ENCODE peak calls at places on chromosomes 6 and 20, in four cellular contexts. D is suprapubic skin, W is stomach, C is A549. L is an unnamed sample.

GRCh38 chr6:116060572-116061283 is at the start of gene FRK:
- DNase-seq in D (no peak), W (peak; percentile 70), C (peak; percentile 32), L (peak; percentile 80)

GRCh38 chr6:15770347-15771143 is 107.7 kb upstream of the DTNBP1 start:
- DNase-seq in D (no peak), W (no peak), C (no peak), L (no peak)

GRCh38 chr6:37125779-37126553 is 44.0 kb upstream of the PIM1 start:
- DNase-seq in D (no peak), W (no peak), C (no peak), L (no peak)

GRCh38 chr6:9408718-9409117 is 973.4 kb upstream of the SLC35B3 start:
- DNase-seq in D (no peak), W (no peak), C (no peak), L (no peak)

GRCh38 chr6:75855047-75855446 is 106.0 kb downstream of the MYO6 start:
- DNase-seq in D (no peak), W (peak; percentile 36), C (peak; percentile 2), L (no peak)

GRCh38 chr6:70398783-70399730 is 14.3 kb upstream of the FAM135A start:
- DNase-seq in D (no peak), W (peak; percentile 72), C (peak; percentile 68), L (peak; percentile 75)

GRCh38 chr6:3278691-3279090 is 19.9 kb downstream of the PSMG4 start:
- DNase-seq in D (peak; percentile 37), W (no peak), C (no peak), L (no peak)

GRCh38 chr20:62952373-62953166 is at the start of gene SLC17A9:
- DNase-seq in D (peak; percentile 91), W (peak; percentile 84), C (no peak), L (peak; percentile 94)

GRCh38 chr6:30685977-30686907 is at the start of gene PPP1R18:
- DNase-seq in D (peak; percentile 89), W (peak; percentile 73), C (no peak), L (peak; percentile 83)

GRCh38 chr6:149062653-149063348 is 254.7 kb upstream of the TAB2 start:
- DNase-seq in D (no peak), W (no peak), C (no peak), L (no peak)

GRCh38 chr20:59805266-59805665 is 128.2 kb downstream of the SYCP2 start:
- DNase-seq in D (no peak), W (peak; percentile 5), C (no peak), L (no peak)

GRCh38 chr6:24743265-24743943 is 24.4 kb upstream of the C6orf62 start:
- DNase-seq in D (no peak), W (peak; percentile 46), C (peak; percentile 82), L (peak; percentile 29)

GRCh38 chr20:41011551-41012067 is 17.0 kb upstream of the TOP1 start:
- DNase-seq in D (no peak), W (no peak), C (no peak), L (no peak)

GRCh38 chr6:30647039-30647801 is at the start of gene C6orf136:
- DNase-seq in D (peak; percentile 93), W (peak; percentile 80), C (peak; percentile 85), L (peak; percentile 78)

GRCh38 chr6:154428892-154429291 is 72.3 kb upstream of the IPCEF1 start:
- DNase-seq in D (no peak), W (no peak), C (no peak), L (no peak)

GRCh38 chr20:5400164-5400762 is 83.5 kb upstream of the PROKR2 start:
- DNase-seq in D (no peak), W (no peak), C (no peak), L (peak; percentile 21)

GRCh38 chr6:509676-510075 is 118.1 kb downstream of the IRF4 start:
- DNase-seq in D (no peak), W (no peak), C (no peak), L (no peak)

GRCh38 chr6:82906489-82906888 is 159.2 kb downstream of the UBE3D start:
- DNase-seq in D (no peak), W (no peak), C (no peak), L (no peak)

GRCh38 chr6:113585246-113585645 is 271.9 kb upstream of the MARCKS start:
- DNase-seq in D (no peak), W (no peak), C (no peak), L (no peak)

GRCh38 chr6:81768150-81768942 is 15.9 kb upstream of the TENT5A start:
- DNase-seq in D (no peak), W (no peak), C (no peak), L (no peak)

GRCh38 chr6:36820700-36821580 is 18.3 kb downstream of the CPNE5 start:
- DNase-seq in D (no peak), W (no peak), C (no peak), L (no peak)

GRCh38 chr6:152117156-152118129 is 310.0 kb downstream of the ESR1 start:
- DNase-seq in D (no peak), W (no peak), C (no peak), L (no peak)

GRCh38 chr6:33081098-33081824 is 5.5 kb downstream of the HLA-DPB1 start:
- DNase-seq in D (no peak), W (no peak), C (no peak), L (no peak)

GRCh38 chr6:116971959-116972358 is 94.9 kb downstream of the RFX6 start:
- DNase-seq in D (no peak), W (no peak), C (peak; percentile 13), L (no peak)

GRCh38 chr6:135129139-135129867 is 51.8 kb upstream of the MYB start:
- DNase-seq in D (no peak), W (no peak), C (no peak), L (no peak)

GRCh38 chr6:3285732-3286131 is 27.0 kb downstream of the PSMG4 start:
- DNase-seq in D (peak; percentile 69), W (no peak), C (no peak), L (no peak)

GRCh38 chr20:58980711-58981563 is at the start of gene NELFCD:
- DNase-seq in D (peak; percentile 90), W (peak; percentile 92), C (peak; percentile 95), L (peak; percentile 96)

GRCh38 chr6:67887419-67887746 is 747.7 kb upstream of the ADGRB3 start:
- DNase-seq in D (no peak), W (no peak), C (no peak), L (no peak)
- H3K9me3 ChIP-seq in D (no peaks in the 10 kb centered on the region), W (peaks cover 26% of the 10 kb centered on the region), C (no peaks in the 10 kb centered on the region), L (peaks cover 57% of the 10 kb centered on the region)

DNA sequence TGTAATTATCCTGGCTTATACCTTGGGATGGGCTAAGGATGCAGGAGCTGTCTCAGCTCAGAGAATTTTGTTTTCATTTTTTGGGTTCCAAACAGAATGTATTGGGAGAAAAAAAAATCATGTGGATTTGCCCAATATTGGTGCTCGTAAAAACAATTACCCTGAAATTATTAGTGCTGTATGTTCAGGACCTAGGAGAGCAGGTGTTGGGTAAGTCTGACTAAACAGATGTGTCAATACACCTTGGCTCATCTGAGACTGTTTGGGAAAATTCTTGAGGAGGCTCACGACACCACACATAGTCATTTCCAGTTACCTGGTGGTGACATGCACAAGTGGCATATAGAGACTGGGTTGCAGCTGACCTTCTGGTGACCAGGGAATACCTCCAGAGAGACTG is 802.1 kb upstream of the FLRT3 start:
- DNase-seq in D (no peak), W (no peak), C (no peak), L (no peak)
- H3K4me3 ChIP-seq in D (no peak overlapping the region), W (no peak overlapping the region), C (no peak overlapping the region), L (no peak overlapping the region)

GRCh38 chr20:29298271-29298590 is 1959.2 kb upstream of the DEFB115 start:
- DNase-seq in D (no peak), W (no peak), C (no peak), L (no peak)
- H3K9me3 ChIP-seq in D (peaks cover 14% of the 10 kb centered on the region), W (peaks cover 78% of the 10 kb centered on the region), C (peaks cover 4% of the 10 kb centered on the region), L (peaks cover 74% of the 10 kb centered on the region)

GRCh38 chr6:47413752-47414516 is 63.7 kb upstream of the CD2AP start:
- DNase-seq in D (no peak), W (peak; percentile 35), C (no peak), L (no peak)
- H3K4me3 ChIP-seq in D (peak overlapping the region; percentile 50), W (peak overlapping the region; percentile 46), C (peak overlapping the region; percentile 35), L (no peak overlapping the region)

GRCh38 chr6:28734443-28734959 is 189.3 kb downstream of the TRIM27 start:
- DNase-seq in D (no peak), W (no peak), C (no peak), L (no peak)
- H3K9me3 ChIP-seq in D (no peaks in the 10 kb centered on the region), W (peaks cover 36% of the 10 kb centered on the region), C (no peaks in the 10 kb centered on the region), L (no peaks in the 10 kb centered on the region)

GRCh38 chr6:167953551-167953950 is 43.9 kb upstream of the KIF25 start:
- DNase-seq in D (no peak), W (no peak), C (no peak), L (no peak)

GRCh38 chr6:167952512-167952859 is 45.0 kb upstream of the KIF25 start:
- DNase-seq in D (no peak), W (no peak), C (no peak), L (no peak)

GRCh38 chr6:167951781-167952511 is 45.5 kb upstream of the KIF25 start:
- DNase-seq in D (no peak), W (no peak), C (no peak), L (no peak)

GRCh38 chr6:167956491-167956890 is 41.0 kb upstream of the KIF25 start:
- DNase-seq in D (no peak), W (no peak), C (no peak), L (no peak)

DNA sequence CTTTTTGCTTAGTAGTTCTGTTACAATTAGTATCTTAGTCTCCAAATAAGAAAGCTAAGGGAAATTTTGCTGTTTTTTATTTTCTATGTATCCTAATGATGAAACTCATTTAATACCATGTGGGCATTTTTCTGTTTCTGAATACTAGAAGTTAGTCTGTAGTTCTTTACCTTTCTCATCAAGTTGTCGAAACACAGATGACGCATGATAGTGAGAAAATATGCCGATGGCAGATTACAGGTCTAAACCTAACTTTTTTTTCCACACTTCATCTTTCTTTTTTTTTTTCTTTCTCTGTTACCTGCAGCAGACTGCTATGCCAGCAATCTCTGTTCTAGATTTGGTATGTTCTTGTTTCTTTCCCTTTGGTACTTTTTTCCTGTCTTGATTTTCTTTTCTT is 43.3 kb upstream of the KIF25 start:
- DNase-seq in D (no peak), W (no peak), C (no peak), L (no peak)
- H3K4me3 ChIP-seq in D (no peak overlapping the region), W (no peak overlapping the region), C (no peak overlapping the region), L (no peak overlapping the region)

DNA sequence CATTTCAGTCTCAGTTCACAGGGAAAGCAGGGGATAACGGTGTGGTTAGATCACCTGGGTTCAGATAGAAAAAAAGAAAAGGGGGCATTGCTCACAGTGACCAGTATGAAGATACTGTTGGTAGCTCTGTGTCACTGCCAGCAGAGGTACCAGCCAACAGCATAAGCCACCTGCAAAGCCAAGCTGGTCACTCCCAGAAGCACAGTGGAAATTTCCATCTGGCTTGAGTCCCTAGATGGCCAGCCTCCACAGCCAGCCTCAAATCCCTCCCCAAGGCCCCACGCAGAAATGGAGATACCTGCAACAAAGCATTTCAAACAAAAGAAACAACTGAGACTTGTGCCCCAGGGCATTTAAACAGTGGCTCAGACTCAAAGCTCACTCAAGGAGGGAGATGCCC is 11.6 kb downstream of the DEFB127 start:
- DNase-seq in D (no peak), W (no peak), C (no peak), L (no peak)
- H3K9me3 ChIP-seq in D (no peaks in the 10 kb centered on the region), W (no peaks in the 10 kb centered on the region), C (no peaks in the 10 kb centered on the region), L (no peaks in the 10 kb centered on the region)

L was measured in mucosa of descending colon.